ENCODE peak calls at places on chromosomes 7 and 10, in ten cellular contexts. One of them, this sample, is unnamed.

GRCh38 chr10:108894402-108895301 is 1028.7 kb downstream of the XPNPEP1 start:
- DNase-seq in retina: no peak
- DNase-seq in mucosa of gallbladder: no peak
- DNase-seq in ureter: no peak
- DNase-seq in NCI-H2081: no peak
- DNase-seq in GM03348: no peak
- DNase-seq in RWPE1: no peak
- DNase-seq in cardiac fibroblast: no peak
- DNase-seq in activated naive CD8-positive, alpha-beta T cell treated with anti-CD3 and anti-CD28 coated beads, Interleukin-2, amount 50 U/mL, for 16 hours: no peak
- DNase-seq in activated T-helper 1 cell treated with anti-CD3 and anti-CD28 coated beads, Interleukin-12 subunit alpha, Interleukin-12 subunit beta, Interleukin-2, Interleukin-4 antibody, amounts not matched to agents 30 ng/mL and 10 ng/mL and 1 ng/mL, durations not matched to agents 14 hours and 24 hours and 36 hours: no peak
- DNase-seq in this sample: no peak

GRCh38 chr10:52027055-52027454 is 287.0 kb upstream of the DKK1 start:
- DNase-seq in NCI-H2081: no peak
- DNase-seq in activated naive CD8-positive, alpha-beta T cell treated with anti-CD3 and anti-CD28 coated beads, Interleukin-2, amount 50 U/mL, for 16 hours: no peak
- DNase-seq in cardiac fibroblast: peak; percentile 64
- DNase-seq in retina: no peak
- DNase-seq in RWPE1: no peak
- DNase-seq in ureter: no peak
- DNase-seq in activated T-helper 1 cell treated with anti-CD3 and anti-CD28 coated beads, Interleukin-12 subunit alpha, Interleukin-12 subunit beta, Interleukin-2, Interleukin-4 antibody, amounts not matched to agents 30 ng/mL and 10 ng/mL and 1 ng/mL, durations not matched to agents 14 hours and 24 hours and 36 hours: no peak
- DNase-seq in mucosa of gallbladder: no peak
- DNase-seq in GM03348: no peak
- DNase-seq in this sample: no peak

GRCh38 chr7:142560166-142560565 is 189.1 kb upstream of the PRSS1 start:
- DNase-seq in mucosa of gallbladder: no peak
- DNase-seq in activated naive CD8-positive, alpha-beta T cell treated with anti-CD3 and anti-CD28 coated beads, Interleukin-2, amount 50 U/mL, for 16 hours: no peak
- DNase-seq in ureter: no peak
- DNase-seq in RWPE1: no peak
- DNase-seq in cardiac fibroblast: no peak
- DNase-seq in retina: no peak
- DNase-seq in GM03348: no peak
- DNase-seq in activated T-helper 1 cell treated with anti-CD3 and anti-CD28 coated beads, Interleukin-12 subunit alpha, Interleukin-12 subunit beta, Interleukin-2, Interleukin-4 antibody, amounts not matched to agents 30 ng/mL and 10 ng/mL and 1 ng/mL, durations not matched to agents 14 hours and 24 hours and 36 hours: no peak
- DNase-seq in NCI-H2081: no peak
- DNase-seq in this sample: no peak

GRCh38 chr10:119401671-119402395 is 140.7 kb downstream of the RGS10 start:
- DNase-seq in ureter: no peak
- DNase-seq in activated T-helper 1 cell treated with anti-CD3 and anti-CD28 coated beads, Interleukin-12 subunit alpha, Interleukin-12 subunit beta, Interleukin-2, Interleukin-4 antibody, amounts not matched to agents 30 ng/mL and 10 ng/mL and 1 ng/mL, durations not matched to agents 14 hours and 24 hours and 36 hours: no peak
- DNase-seq in activated naive CD8-positive, alpha-beta T cell treated with anti-CD3 and anti-CD28 coated beads, Interleukin-2, amount 50 U/mL, for 16 hours: no peak
- DNase-seq in GM03348: peak; percentile 96
- DNase-seq in mucosa of gallbladder: no peak
- DNase-seq in retina: no peak
- DNase-seq in NCI-H2081: no peak
- DNase-seq in RWPE1: peak; percentile 85
- DNase-seq in cardiac fibroblast: peak; percentile 89
- DNase-seq in this sample: no peak

GRCh38 chr7:28315565-28316420 is 96.5 kb upstream of the CREB5 start:
- DNase-seq in cardiac fibroblast: peak; percentile 38
- DNase-seq in activated naive CD8-positive, alpha-beta T cell treated with anti-CD3 and anti-CD28 coated beads, Interleukin-2, amount 50 U/mL, for 16 hours: no peak
- DNase-seq in GM03348: peak; percentile 67
- DNase-seq in RWPE1: peak; percentile 29
- DNase-seq in ureter: no peak
- DNase-seq in mucosa of gallbladder: no peak
- DNase-seq in activated T-helper 1 cell treated with anti-CD3 and anti-CD28 coated beads, Interleukin-12 subunit alpha, Interleukin-12 subunit beta, Interleukin-2, Interleukin-4 antibody, amounts not matched to agents 30 ng/mL and 10 ng/mL and 1 ng/mL, durations not matched to agents 14 hours and 24 hours and 36 hours: no peak
- DNase-seq in NCI-H2081: no peak
- DNase-seq in retina: no peak
- DNase-seq in this sample: no peak

GRCh38 chr7:343227-343822 is 53.4 kb downstream of the FOXL3 start:
- DNase-seq in activated naive CD8-positive, alpha-beta T cell treated with anti-CD3 and anti-CD28 coated beads, Interleukin-2, amount 50 U/mL, for 16 hours: no peak
- DNase-seq in mucosa of gallbladder: no peak
- DNase-seq in activated T-helper 1 cell treated with anti-CD3 and anti-CD28 coated beads, Interleukin-12 subunit alpha, Interleukin-12 subunit beta, Interleukin-2, Interleukin-4 antibody, amounts not matched to agents 30 ng/mL and 10 ng/mL and 1 ng/mL, durations not matched to agents 14 hours and 24 hours and 36 hours: no peak
- DNase-seq in NCI-H2081: no peak
- DNase-seq in cardiac fibroblast: no peak
- DNase-seq in GM03348: no peak
- DNase-seq in ureter: no peak
- DNase-seq in retina: peak; percentile 70
- DNase-seq in RWPE1: no peak
- DNase-seq in this sample: no peak

GRCh38 chr7:16739863-16740622 is 13.5 kb upstream of the TSPAN13 start:
- DNase-seq in NCI-H2081: no peak
- DNase-seq in activated T-helper 1 cell treated with anti-CD3 and anti-CD28 coated beads, Interleukin-12 subunit alpha, Interleukin-12 subunit beta, Interleukin-2, Interleukin-4 antibody, amounts not matched to agents 30 ng/mL and 10 ng/mL and 1 ng/mL, durations not matched to agents 14 hours and 24 hours and 36 hours: no peak
- DNase-seq in cardiac fibroblast: peak; percentile 94
- DNase-seq in retina: no peak
- DNase-seq in ureter: no peak
- DNase-seq in RWPE1: peak; percentile 91
- DNase-seq in activated naive CD8-positive, alpha-beta T cell treated with anti-CD3 and anti-CD28 coated beads, Interleukin-2, amount 50 U/mL, for 16 hours: no peak
- DNase-seq in GM03348: peak; percentile 91
- DNase-seq in mucosa of gallbladder: peak; percentile 19
- DNase-seq in this sample: no peak

GRCh38 chr10:48582970-48583369 is 21.9 kb downstream of the ARHGAP22 start:
- DNase-seq in ureter: no peak
- DNase-seq in cardiac fibroblast: no peak
- DNase-seq in retina: no peak
- DNase-seq in NCI-H2081: no peak
- DNase-seq in GM03348: no peak
- DNase-seq in activated naive CD8-positive, alpha-beta T cell treated with anti-CD3 and anti-CD28 coated beads, Interleukin-2, amount 50 U/mL, for 16 hours: no peak
- DNase-seq in activated T-helper 1 cell treated with anti-CD3 and anti-CD28 coated beads, Interleukin-12 subunit alpha, Interleukin-12 subunit beta, Interleukin-2, Interleukin-4 antibody, amounts not matched to agents 30 ng/mL and 10 ng/mL and 1 ng/mL, durations not matched to agents 14 hours and 24 hours and 36 hours: no peak
- DNase-seq in RWPE1: no peak
- DNase-seq in mucosa of gallbladder: no peak
- DNase-seq in this sample: no peak

GRCh38 chr7:23691320-23691719 is 11.3 kb downstream of the FAM221A start:
- DNase-seq in mucosa of gallbladder: no peak
- DNase-seq in NCI-H2081: no peak
- DNase-seq in ureter: no peak
- DNase-seq in activated naive CD8-positive, alpha-beta T cell treated with anti-CD3 and anti-CD28 coated beads, Interleukin-2, amount 50 U/mL, for 16 hours: no peak
- DNase-seq in GM03348: no peak
- DNase-seq in activated T-helper 1 cell treated with anti-CD3 and anti-CD28 coated beads, Interleukin-12 subunit alpha, Interleukin-12 subunit beta, Interleukin-2, Interleukin-4 antibody, amounts not matched to agents 30 ng/mL and 10 ng/mL and 1 ng/mL, durations not matched to agents 14 hours and 24 hours and 36 hours: no peak
- DNase-seq in retina: no peak
- DNase-seq in RWPE1: no peak
- DNase-seq in cardiac fibroblast: no peak
- DNase-seq in this sample: no peak

GRCh38 chr10:105358911-105359310 is 717.8 kb downstream of the SORCS3 start:
- DNase-seq in NCI-H2081: no peak
- DNase-seq in ureter: no peak
- DNase-seq in mucosa of gallbladder: no peak
- DNase-seq in GM03348: no peak
- DNase-seq in activated T-helper 1 cell treated with anti-CD3 and anti-CD28 coated beads, Interleukin-12 subunit alpha, Interleukin-12 subunit beta, Interleukin-2, Interleukin-4 antibody, amounts not matched to agents 30 ng/mL and 10 ng/mL and 1 ng/mL, durations not matched to agents 14 hours and 24 hours and 36 hours: no peak
- DNase-seq in activated naive CD8-positive, alpha-beta T cell treated with anti-CD3 and anti-CD28 coated beads, Interleukin-2, amount 50 U/mL, for 16 hours: no peak
- DNase-seq in retina: no peak
- DNase-seq in cardiac fibroblast: no peak
- DNase-seq in RWPE1: no peak
- DNase-seq in this sample: no peak

GRCh38 chr7:37149019-37149814 is 299.4 kb downstream of the ELMO1 start:
- DNase-seq in activated naive CD8-positive, alpha-beta T cell treated with anti-CD3 and anti-CD28 coated beads, Interleukin-2, amount 50 U/mL, for 16 hours: no peak
- DNase-seq in retina: no peak
- DNase-seq in cardiac fibroblast: peak; percentile 3
- DNase-seq in RWPE1: no peak
- DNase-seq in NCI-H2081: peak; percentile 25
- DNase-seq in ureter: no peak
- DNase-seq in GM03348: no peak
- DNase-seq in activated T-helper 1 cell treated with anti-CD3 and anti-CD28 coated beads, Interleukin-12 subunit alpha, Interleukin-12 subunit beta, Interleukin-2, Interleukin-4 antibody, amounts not matched to agents 30 ng/mL and 10 ng/mL and 1 ng/mL, durations not matched to agents 14 hours and 24 hours and 36 hours: no peak
- DNase-seq in mucosa of gallbladder: no peak
- DNase-seq in this sample: no peak

GRCh38 chr10:23994459-23995046 is 214.4 kb upstream of the KIAA1217 start:
- DNase-seq in mucosa of gallbladder: peak; percentile 60
- DNase-seq in cardiac fibroblast: peak; percentile 63
- DNase-seq in retina: peak; percentile 77
- DNase-seq in activated naive CD8-positive, alpha-beta T cell treated with anti-CD3 and anti-CD28 coated beads, Interleukin-2, amount 50 U/mL, for 16 hours: no peak
- DNase-seq in RWPE1: peak; percentile 60
- DNase-seq in GM03348: peak; percentile 75
- DNase-seq in NCI-H2081: peak; percentile 1
- DNase-seq in activated T-helper 1 cell treated with anti-CD3 and anti-CD28 coated beads, Interleukin-12 subunit alpha, Interleukin-12 subunit beta, Interleukin-2, Interleukin-4 antibody, amounts not matched to agents 30 ng/mL and 10 ng/mL and 1 ng/mL, durations not matched to agents 14 hours and 24 hours and 36 hours: peak; percentile 5
- DNase-seq in ureter: peak; percentile 59
- DNase-seq in this sample: no peak

GRCh38 chr10:95841711-95842498 is 65.9 kb upstream of the CC2D2B start:
- DNase-seq in ureter: no peak
- DNase-seq in mucosa of gallbladder: peak; percentile 70
- DNase-seq in retina: peak; percentile 20
- DNase-seq in cardiac fibroblast: peak; percentile 82
- DNase-seq in RWPE1: peak; percentile 43
- DNase-seq in NCI-H2081: peak; percentile 39
- DNase-seq in GM03348: peak; percentile 38
- DNase-seq in activated naive CD8-positive, alpha-beta T cell treated with anti-CD3 and anti-CD28 coated beads, Interleukin-2, amount 50 U/mL, for 16 hours: no peak
- DNase-seq in activated T-helper 1 cell treated with anti-CD3 and anti-CD28 coated beads, Interleukin-12 subunit alpha, Interleukin-12 subunit beta, Interleukin-2, Interleukin-4 antibody, amounts not matched to agents 30 ng/mL and 10 ng/mL and 1 ng/mL, durations not matched to agents 14 hours and 24 hours and 36 hours: no peak
- DNase-seq in this sample: no peak

GRCh38 chr7:77415474-77415821 is 701 bp downstream of the GSAP start:
- DNase-seq in NCI-H2081: no peak
- DNase-seq in activated T-helper 1 cell treated with anti-CD3 and anti-CD28 coated beads, Interleukin-12 subunit alpha, Interleukin-12 subunit beta, Interleukin-2, Interleukin-4 antibody, amounts not matched to agents 30 ng/mL and 10 ng/mL and 1 ng/mL, durations not matched to agents 14 hours and 24 hours and 36 hours: no peak
- DNase-seq in GM03348: peak; percentile 32
- DNase-seq in retina: no peak
- DNase-seq in ureter: no peak
- DNase-seq in activated naive CD8-positive, alpha-beta T cell treated with anti-CD3 and anti-CD28 coated beads, Interleukin-2, amount 50 U/mL, for 16 hours: no peak
- DNase-seq in mucosa of gallbladder: no peak
- DNase-seq in RWPE1: no peak
- DNase-seq in cardiac fibroblast: no peak
- DNase-seq in this sample: no peak

GRCh38 chr7:106183952-106184351 is 71.8 kb upstream of the SYPL1 start:
- DNase-seq in NCI-H2081: no peak
- DNase-seq in RWPE1: no peak
- DNase-seq in mucosa of gallbladder: no peak
- DNase-seq in activated T-helper 1 cell treated with anti-CD3 and anti-CD28 coated beads, Interleukin-12 subunit alpha, Interleukin-12 subunit beta, Interleukin-2, Interleukin-4 antibody, amounts not matched to agents 30 ng/mL and 10 ng/mL and 1 ng/mL, durations not matched to agents 14 hours and 24 hours and 36 hours: no peak
- DNase-seq in cardiac fibroblast: no peak
- DNase-seq in retina: no peak
- DNase-seq in activated naive CD8-positive, alpha-beta T cell treated with anti-CD3 and anti-CD28 coated beads, Interleukin-2, amount 50 U/mL, for 16 hours: no peak
- DNase-seq in ureter: no peak
- DNase-seq in GM03348: no peak
- DNase-seq in this sample: no peak

GRCh38 chr7:23055582-23056178 is 41.8 kb upstream of the HYCC1 start:
- DNase-seq in retina: peak; percentile 15
- DNase-seq in RWPE1: peak; percentile 71
- DNase-seq in ureter: no peak
- DNase-seq in NCI-H2081: peak; percentile 78
- DNase-seq in cardiac fibroblast: peak; percentile 76
- DNase-seq in GM03348: peak; percentile 75
- DNase-seq in activated naive CD8-positive, alpha-beta T cell treated with anti-CD3 and anti-CD28 coated beads, Interleukin-2, amount 50 U/mL, for 16 hours: peak; percentile 17
- DNase-seq in mucosa of gallbladder: peak; percentile 63
- DNase-seq in activated T-helper 1 cell treated with anti-CD3 and anti-CD28 coated beads, Interleukin-12 subunit alpha, Interleukin-12 subunit beta, Interleukin-2, Interleukin-4 antibody, amounts not matched to agents 30 ng/mL and 10 ng/mL and 1 ng/mL, durations not matched to agents 14 hours and 24 hours and 36 hours: peak; percentile 43
- DNase-seq in this sample: peak; percentile 26

GRCh38 chr10:110005716-110006115 is 2.1 kb upstream of the ADD3 start:
- DNase-seq in cardiac fibroblast: peak; percentile 87
- DNase-seq in GM03348: peak; percentile 75
- DNase-seq in activated naive CD8-positive, alpha-beta T cell treated with anti-CD3 and anti-CD28 coated beads, Interleukin-2, amount 50 U/mL, for 16 hours: no peak
- DNase-seq in ureter: no peak
- DNase-seq in NCI-H2081: no peak
- DNase-seq in retina: peak; percentile 67
- DNase-seq in mucosa of gallbladder: no peak
- DNase-seq in activated T-helper 1 cell treated with anti-CD3 and anti-CD28 coated beads, Interleukin-12 subunit alpha, Interleukin-12 subunit beta, Interleukin-2, Interleukin-4 antibody, amounts not matched to agents 30 ng/mL and 10 ng/mL and 1 ng/mL, durations not matched to agents 14 hours and 24 hours and 36 hours: no peak
- DNase-seq in RWPE1: no peak
- DNase-seq in this sample: no peak

GRCh38 chr7:1918881-1919525 is 248.9 kb downstream of the ELFN1 start:
- DNase-seq in mucosa of gallbladder: no peak
- DNase-seq in RWPE1: no peak
- DNase-seq in activated naive CD8-positive, alpha-beta T cell treated with anti-CD3 and anti-CD28 coated beads, Interleukin-2, amount 50 U/mL, for 16 hours: no peak
- DNase-seq in activated T-helper 1 cell treated with anti-CD3 and anti-CD28 coated beads, Interleukin-12 subunit alpha, Interleukin-12 subunit beta, Interleukin-2, Interleukin-4 antibody, amounts not matched to agents 30 ng/mL and 10 ng/mL and 1 ng/mL, durations not matched to agents 14 hours and 24 hours and 36 hours: no peak
- DNase-seq in NCI-H2081: no peak
- DNase-seq in cardiac fibroblast: no peak
- DNase-seq in retina: no peak
- DNase-seq in GM03348: no peak
- DNase-seq in ureter: no peak
- DNase-seq in this sample: no peak

GRCh38 chr7:10779465-10780399 is 193.9 kb upstream of the PHF14 start:
- DNase-seq in cardiac fibroblast: no peak
- DNase-seq in activated T-helper 1 cell treated with anti-CD3 and anti-CD28 coated beads, Interleukin-12 subunit alpha, Interleukin-12 subunit beta, Interleukin-2, Interleukin-4 antibody, amounts not matched to agents 30 ng/mL and 10 ng/mL and 1 ng/mL, durations not matched to agents 14 hours and 24 hours and 36 hours: no peak
- DNase-seq in ureter: no peak
- DNase-seq in mucosa of gallbladder: no peak
- DNase-seq in GM03348: no peak
- DNase-seq in RWPE1: no peak
- DNase-seq in retina: no peak
- DNase-seq in activated naive CD8-positive, alpha-beta T cell treated with anti-CD3 and anti-CD28 coated beads, Interleukin-2, amount 50 U/mL, for 16 hours: no peak
- DNase-seq in NCI-H2081: no peak
- DNase-seq in this sample: no peak

GRCh38 chr10:120508393-120508792 is 51.4 kb downstream of the PLPP4 start:
- DNase-seq in RWPE1: peak; percentile 96
- DNase-seq in NCI-H2081: no peak
- DNase-seq in retina: no peak
- DNase-seq in activated naive CD8-positive, alpha-beta T cell treated with anti-CD3 and anti-CD28 coated beads, Interleukin-2, amount 50 U/mL, for 16 hours: no peak
- DNase-seq in mucosa of gallbladder: no peak
- DNase-seq in activated T-helper 1 cell treated with anti-CD3 and anti-CD28 coated beads, Interleukin-12 subunit alpha, Interleukin-12 subunit beta, Interleukin-2, Interleukin-4 antibody, amounts not matched to agents 30 ng/mL and 10 ng/mL and 1 ng/mL, durations not matched to agents 14 hours and 24 hours and 36 hours: no peak
- DNase-seq in cardiac fibroblast: peak; percentile 7
- DNase-seq in GM03348: peak; percentile 62
- DNase-seq in ureter: no peak
- DNase-seq in this sample: no peak

GRCh38 chr10:14583252-14583651 is 191.4 kb downstream of the FAM107B start:
- DNase-seq in activated naive CD8-positive, alpha-beta T cell treated with anti-CD3 and anti-CD28 coated beads, Interleukin-2, amount 50 U/mL, for 16 hours: peak; percentile 59
- DNase-seq in GM03348: no peak
- DNase-seq in mucosa of gallbladder: no peak
- DNase-seq in cardiac fibroblast: no peak
- DNase-seq in ureter: no peak
- DNase-seq in activated T-helper 1 cell treated with anti-CD3 and anti-CD28 coated beads, Interleukin-12 subunit alpha, Interleukin-12 subunit beta, Interleukin-2, Interleukin-4 antibody, amounts not matched to agents 30 ng/mL and 10 ng/mL and 1 ng/mL, durations not matched to agents 14 hours and 24 hours and 36 hours: peak; percentile 79
- DNase-seq in NCI-H2081: no peak
- DNase-seq in RWPE1: no peak
- DNase-seq in retina: no peak
- DNase-seq in this sample: peak; percentile 86

GRCh38 chr7:47441796-47442744 is 139.8 kb downstream of the TNS3 start:
- DNase-seq in cardiac fibroblast: peak; percentile 31
- DNase-seq in GM03348: peak; percentile 54
- DNase-seq in activated naive CD8-positive, alpha-beta T cell treated with anti-CD3 and anti-CD28 coated beads, Interleukin-2, amount 50 U/mL, for 16 hours: no peak
- DNase-seq in ureter: no peak
- DNase-seq in activated T-helper 1 cell treated with anti-CD3 and anti-CD28 coated beads, Interleukin-12 subunit alpha, Interleukin-12 subunit beta, Interleukin-2, Interleukin-4 antibody, amounts not matched to agents 30 ng/mL and 10 ng/mL and 1 ng/mL, durations not matched to agents 14 hours and 24 hours and 36 hours: no peak
- DNase-seq in mucosa of gallbladder: no peak
- DNase-seq in RWPE1: no peak
- DNase-seq in retina: no peak
- DNase-seq in NCI-H2081: no peak
- DNase-seq in this sample: no peak

GRCh38 chr10:102231357-102232318 is 5.5 kb downstream of the ELOVL3 start:
- DNase-seq in RWPE1: peak; percentile 73
- DNase-seq in cardiac fibroblast: no peak
- DNase-seq in activated naive CD8-positive, alpha-beta T cell treated with anti-CD3 and anti-CD28 coated beads, Interleukin-2, amount 50 U/mL, for 16 hours: peak; percentile 32
- DNase-seq in mucosa of gallbladder: peak; percentile 13
- DNase-seq in activated T-helper 1 cell treated with anti-CD3 and anti-CD28 coated beads, Interleukin-12 subunit alpha, Interleukin-12 subunit beta, Interleukin-2, Interleukin-4 antibody, amounts not matched to agents 30 ng/mL and 10 ng/mL and 1 ng/mL, durations not matched to agents 14 hours and 24 hours and 36 hours: peak; percentile 65
- DNase-seq in ureter: no peak
- DNase-seq in NCI-H2081: peak; percentile 8
- DNase-seq in GM03348: peak; percentile 77
- DNase-seq in retina: peak; percentile 64
- DNase-seq in this sample: peak; percentile 66

This sample was measured in CD4-positive, alpha-beta T cell.